ENCODE peak calls at places on chromosome 1, in four cellular contexts. R is endothelial cell, Q is type B pancreatic cell, H is lower leg skin. S is an unnamed sample.

GRCh38 chr1:27122652-27123051 is 32.3 kb downstream of the SLC9A1 start:
- DNase-seq in R (no peak), Q (no peak), H (peak), S (peak)

GRCh38 chr1:231522931-231523642 is 5.4 kb upstream of the TSNAX start:
- DNase-seq in R (no peak), Q (no peak), H (no peak), S (no peak)

GRCh38 chr1:214281902-214282695 is 1.1 kb downstream of the SMYD2 start:
- DNase-seq in R (no peak), Q (no peak), H (peak), S (peak)

GRCh38 chr1:9852410-9853301 is 28.9 kb upstream of the CLSTN1 start:
- DNase-seq in R (no peak), Q (no peak), H (no peak), S (peak)

GRCh38 chr1:50246869-50247268 is 138.1 kb downstream of the ELAVL4 start:
- DNase-seq in R (no peak), Q (no peak), H (no peak), S (no peak)

GRCh38 chr1:108703939-108704338 is 8.8 kb upstream of the FNDC7 start:
- DNase-seq in R (no peak), Q (no peak), H (no peak), S (no peak)

GRCh38 chr1:64038965-64039926 is 164.2 kb upstream of the UBE2U start:
- DNase-seq in R (no peak), Q (no peak), H (peak), S (peak)

GRCh38 chr1:39955547-39956539 is 898 bp downstream of the MFSD2A start:
- DNase-seq in R (no peak), Q (no peak), H (peak), S (peak)

GRCh38 chr1:109272021-109272799 is 10.7 kb downstream of the PSRC1 start:
- DNase-seq in R (peak), Q (peak), H (no peak), S (peak)

GRCh38 chr1:50622259-50622658 is 199.0 kb upstream of the DMRTA2 start:
- DNase-seq in R (no peak), Q (no peak), H (no peak), S (no peak)

GRCh38 chr1:42922687-42923366 is 35.8 kb downstream of the SLC2A1 start:
- DNase-seq in R (peak), Q (no peak), H (no peak), S (peak)

GRCh38 chr1:210938416-210938925 is 195.5 kb downstream of the KCNH1 start:
- DNase-seq in R (no peak), Q (no peak), H (no peak), S (no peak)

GRCh38 chr1:202069670-202070069 is 53.0 kb upstream of the GPR37L1 start:
- DNase-seq in R (no peak), Q (no peak), H (no peak), S (peak)

GRCh38 chr1:25773441-25774125 is 26.4 kb upstream of the SELENON start:
- DNase-seq in R (no peak), Q (no peak), H (no peak), S (peak)

GRCh38 chr1:6603424-6603850 is 768 bp upstream of the KLHL21 start:
- DNase-seq in R (peak), Q (no peak), H (no peak), S (peak)

GRCh38 chr1:68116643-68117235 is 66.3 kb upstream of the DIRAS3 start:
- DNase-seq in R (peak), Q (no peak), H (no peak), S (peak)

GRCh38 chr1:76620371-76620770 is 246.9 kb upstream of the ST6GALNAC5 start:
- DNase-seq in R (no peak), Q (no peak), H (no peak), S (no peak)

GRCh38 chr1:38735651-38736161 is 123.9 kb downstream of the RRAGC start:
- DNase-seq in R (no peak), Q (no peak), H (no peak), S (no peak)

GRCh38 chr1:208243522-208243850 is 698 bp downstream of the PLXNA2 start:
- DNase-seq in R (peak), Q (no peak), H (no peak), S (no peak)

GRCh38 chr1:52585474-52585873 is 16.7 kb upstream of the GPX7 start:
- DNase-seq in R (no peak), Q (no peak), H (no peak), S (no peak)

GRCh38 chr1:209584186-209584776 is 767 bp downstream of the CAMK1G start:
- DNase-seq in R (no peak), Q (no peak), H (no peak), S (no peak)

GRCh38 chr1:47527653-47528272 is 89.9 kb downstream of the FOXD2 start:
- DNase-seq in R (peak), Q (no peak), H (no peak), S (no peak)

GRCh38 chr1:43329995-43330751 is 7.4 kb upstream of the MPL start:
- DNase-seq in R (peak), Q (no peak), H (peak), S (peak)

GRCh38 chr1:115877511-115877910 is 36.6 kb upstream of the NHLH2 start:
- DNase-seq in R (peak), Q (no peak), H (peak), S (no peak)

GRCh38 chr1:17558954-17559617 is 19.6 kb downstream of the ARHGEF10L start:
- DNase-seq in R (no peak), Q (no peak), H (no peak), S (no peak)

GRCh38 chr1:167043752-167044488 is 46.3 kb downstream of the GPA33 start:
- DNase-seq in R (no peak), Q (no peak), H (no peak), S (peak)

GRCh38 chr1:242462867-242463266 is 61.6 kb downstream of the PLD5 start:
- DNase-seq in R (no peak), Q (no peak), H (no peak), S (no peak)

GRCh38 chr1:144101397-144102050 is 129.7 kb upstream of the FAM72C start:
- DNase-seq in R (peak), Q (peak), H (peak), S (peak)

GRCh38 chr1:113250161-113250560 is 140.2 kb upstream of the MAGI3 start:
- DNase-seq in R (no peak), Q (no peak), H (no peak), S (no peak)

GRCh38 chr1:26993237-26994019 is at the start of gene TRNP1:
- DNase-seq in R (peak), Q (no peak), H (no peak), S (peak)

GRCh38 chr1:29504709-29505410 is 268.5 kb downstream of the PTPRU start:
- DNase-seq in R (no peak), Q (no peak), H (no peak), S (no peak)

GRCh38 chr1:184635347-184636155 is 119.1 kb downstream of the EDEM3 start:
- DNase-seq in R (no peak), Q (no peak), H (no peak), S (no peak)

GRCh38 chr1:29120955-29121485 is 2.7 kb downstream of the TMEM200B start:
- DNase-seq in R (peak), Q (peak), H (no peak), S (peak)

GRCh38 chr1:25657121-25657521 is 40.5 kb downstream of the MAN1C1 start:
- DNase-seq in R (peak), Q (peak), H (no peak), S (no peak)

GRCh38 chr1:214451591-214451990 is 99.8 kb downstream of the PTPN14 start:
- DNase-seq in R (no peak), Q (no peak), H (no peak), S (no peak)

GRCh38 chr1:179599623-179600249 is 8.1 kb downstream of the TDRD5 start:
- DNase-seq in R (peak), Q (no peak), H (no peak), S (peak)

GRCh38 chr1:3831689-3832088 is 25.3 kb downstream of the CEP104 start:
- DNase-seq in R (no peak), Q (no peak), H (no peak), S (no peak)

GRCh38 chr1:1355376-1355775 is 3.0 kb downstream of the MXRA8 start:
- DNase-seq in R (peak), Q (no peak), H (no peak), S (peak)

GRCh38 chr1:37879865-37880264 is 20.5 kb upstream of the MTF1 start:
- DNase-seq in R (no peak), Q (no peak), H (no peak), S (no peak)

GRCh38 chr1:193211539-193211938 is 25.1 kb upstream of the B3GALT2 start:
- DNase-seq in R (no peak), Q (no peak), H (no peak), S (no peak)

GRCh38 chr1:59013276-59013927 is 229.6 kb upstream of the JUN start:
- DNase-seq in R (peak), Q (no peak), H (peak), S (no peak)
- TF ChIP-seq CTCF in R (no peak), Q (no peak), H (no peak), S (no peak)

GRCh38 chr1:15328785-15329480 is 80.8 kb upstream of the EFHD2 start:
- DNase-seq in R (no peak), Q (no peak), H (peak), S (no peak)
- TF ChIP-seq CTCF in R (no peak), Q (no peak), H (no peak), S (no peak)

GRCh38 chr1:198595765-198596164 is 43.1 kb upstream of the PTPRC start:
- DNase-seq in R (no peak), Q (no peak), H (no peak), S (no peak)

GRCh38 chr1:198599749-198600148 is 39.1 kb upstream of the PTPRC start:
- DNase-seq in R (no peak), Q (no peak), H (no peak), S (no peak)

GRCh38 chr1:198600906-198601305 is 37.9 kb upstream of the PTPRC start:
- DNase-seq in R (no peak), Q (no peak), H (no peak), S (no peak)

GRCh38 chr1:198597690-198598430 is 41.0 kb upstream of the PTPRC start:
- DNase-seq in R (no peak), Q (no peak), H (no peak), S (no peak)

DNA sequence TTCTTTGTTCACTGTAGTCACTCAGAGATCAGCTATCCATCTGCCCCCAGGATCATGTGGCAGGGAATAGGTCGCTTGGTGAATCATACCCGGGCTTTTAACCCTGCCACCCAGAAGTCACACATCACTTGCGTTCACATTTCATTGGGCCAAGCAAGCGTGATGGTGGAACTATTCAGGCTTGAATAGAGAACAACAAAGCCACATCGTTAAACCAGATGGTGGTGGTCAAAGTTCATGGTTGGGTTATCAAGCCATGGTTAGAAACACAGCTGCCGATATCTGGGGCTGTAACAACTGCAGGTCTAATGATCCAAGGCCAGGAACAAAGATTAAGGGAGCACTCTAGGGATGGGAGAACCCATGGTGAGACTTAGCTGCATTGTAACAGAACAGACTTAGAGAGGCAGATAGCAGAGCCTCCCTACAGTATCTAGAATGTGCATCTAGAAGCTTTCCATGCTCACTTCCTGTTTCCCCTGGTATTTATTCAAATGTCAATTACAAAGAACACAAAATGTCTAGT is 40.0 kb upstream of the PTPRC start:
- DNase-seq in R (no peak), Q (no peak), H (no peak), S (no peak)
- TF ChIP-seq CTCF in R (no peak), Q (no peak), H (no peak), S (no peak)

DNA sequence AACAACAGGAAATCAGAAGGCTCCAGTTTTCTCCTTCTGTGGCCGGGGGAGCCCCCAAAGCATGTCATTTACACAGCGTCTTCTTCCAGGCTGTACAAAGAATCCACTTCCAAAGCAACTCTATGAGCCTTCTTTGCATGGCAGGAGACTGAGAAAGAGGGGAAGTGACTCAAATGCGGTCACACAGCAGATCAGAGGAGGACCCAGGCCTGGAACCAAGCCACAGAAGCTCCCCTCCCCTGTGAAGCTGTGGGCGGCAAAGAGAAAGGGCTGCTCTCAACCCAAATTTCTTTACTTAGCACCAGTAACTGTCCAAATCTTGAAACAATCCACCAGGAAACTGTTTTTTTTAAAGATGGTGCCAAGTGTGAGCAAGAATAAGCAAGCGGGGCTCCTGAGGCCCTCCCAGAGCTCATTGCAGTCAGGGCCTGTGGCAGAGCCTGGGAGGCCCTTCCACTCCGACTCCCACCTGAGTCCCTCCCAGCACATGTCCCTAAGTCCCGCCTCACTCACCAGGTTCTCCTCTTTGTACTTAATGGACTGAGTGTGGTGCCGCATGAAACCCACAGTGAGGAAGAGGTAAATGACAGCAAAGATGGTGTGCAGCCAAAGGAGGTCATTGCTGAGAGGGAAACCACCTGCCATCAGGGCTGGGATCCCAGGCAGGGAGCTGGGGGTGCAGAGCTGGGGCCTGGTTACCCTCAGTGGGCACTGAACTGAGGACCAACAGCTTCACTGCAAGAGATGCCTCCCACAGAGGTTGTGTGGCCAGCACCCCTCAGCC is 15.9 kb downstream of the TMEM63A start:
- DNase-seq in R (no peak), Q (no peak), H (no peak), S (no peak)
- TF ChIP-seq CTCF in R (no peak), Q (no peak), H (no peak), S (no peak)

GRCh38 chr1:225415967-225416745 is 11.7 kb downstream of the LBR start:
- DNase-seq in R (no peak), Q (no peak), H (no peak), S (no peak)

GRCh38 chr1:225422033-225422605 is 5.7 kb downstream of the LBR start:
- DNase-seq in R (peak), Q (no peak), H (no peak), S (no peak)

GRCh38 chr1:225418059-225418458 is 9.8 kb downstream of the LBR start:
- DNase-seq in R (no peak), Q (no peak), H (no peak), S (no peak)

GRCh38 chr1:225415307-225415706 is 12.5 kb downstream of the LBR start:
- DNase-seq in R (no peak), Q (no peak), H (no peak), S (no peak)

DNA sequence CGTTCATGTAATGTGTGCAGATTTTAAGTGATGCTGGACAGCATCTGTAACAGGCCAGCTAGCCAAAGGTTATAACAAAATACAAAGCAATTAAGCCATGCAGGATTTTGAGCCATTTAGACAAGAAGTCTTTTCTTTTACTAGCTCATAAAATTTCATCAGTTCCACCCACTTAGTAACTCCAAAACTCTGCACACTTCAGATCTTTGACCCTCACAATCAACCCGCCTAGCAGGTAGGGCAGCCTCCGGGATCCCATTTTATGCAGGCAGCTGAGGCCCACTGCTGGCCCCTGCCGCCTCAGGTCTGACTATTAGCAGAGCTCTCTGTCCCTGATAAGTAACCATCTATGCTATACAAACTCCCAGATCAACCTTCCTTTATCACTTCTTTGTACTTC is 9.2 kb downstream of the LBR start:
- DNase-seq in R (no peak), Q (no peak), H (no peak), S (no peak)
- TF ChIP-seq CTCF in R (no peak), Q (no peak), H (no peak), S (no peak)

GRCh38 chr1:156796340-156797097 is 20.1 kb downstream of the SH2D2A start:
- DNase-seq in R (no peak), Q (no peak), H (no peak), S (no peak)

GRCh38 chr1:156794506-156795373 is 21.9 kb downstream of the SH2D2A start:
- DNase-seq in R (no peak), Q (no peak), H (no peak), S (no peak)

GRCh38 chr1:156797212-156797871 is 19.3 kb downstream of the SH2D2A start:
- DNase-seq in R (peak), Q (no peak), H (no peak), S (peak)

GRCh38 chr1:156795374-156795733 is 21.3 kb downstream of the SH2D2A start:
- DNase-seq in R (no peak), Q (no peak), H (no peak), S (no peak)

DNA sequence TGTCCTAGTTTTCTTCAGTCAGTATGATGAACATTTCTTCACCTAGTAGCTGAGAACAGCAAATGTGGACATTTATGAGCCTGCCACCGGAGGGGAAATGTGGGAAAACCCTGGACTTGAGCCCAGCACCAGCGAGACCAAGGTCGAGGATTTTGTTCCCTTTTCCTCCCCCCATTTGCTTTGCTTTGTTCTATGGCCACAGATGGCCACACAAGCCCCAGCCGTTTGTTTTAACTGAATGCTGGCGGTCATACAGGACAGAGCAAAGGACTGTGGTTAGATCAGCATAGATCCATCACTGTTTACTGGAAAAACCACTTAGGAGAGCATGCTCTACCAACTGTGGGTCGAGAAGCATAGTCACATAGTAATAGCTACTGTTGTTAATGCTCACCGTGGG is 20.9 kb downstream of the SH2D2A start:
- DNase-seq in R (no peak), Q (no peak), H (no peak), S (no peak)
- TF ChIP-seq CTCF in R (no peak), Q (no peak), H (no peak), S (no peak)

GRCh38 chr1:230068952-230069684 is 2.1 kb downstream of the GALNT2 start:
- DNase-seq in R (no peak), Q (no peak), H (no peak), S (no peak)

GRCh38 chr1:230067441-230067870 is 418 bp downstream of the GALNT2 start:
- DNase-seq in R (no peak), Q (no peak), H (no peak), S (no peak)

GRCh38 chr1:230066466-230067404 is at the start of gene GALNT2:
- DNase-seq in R (peak), Q (peak), H (peak), S (peak)

GRCh38 chr1:230069813-230070212 is 2.8 kb downstream of the GALNT2 start:
- DNase-seq in R (no peak), Q (no peak), H (no peak), S (no peak)

DNA sequence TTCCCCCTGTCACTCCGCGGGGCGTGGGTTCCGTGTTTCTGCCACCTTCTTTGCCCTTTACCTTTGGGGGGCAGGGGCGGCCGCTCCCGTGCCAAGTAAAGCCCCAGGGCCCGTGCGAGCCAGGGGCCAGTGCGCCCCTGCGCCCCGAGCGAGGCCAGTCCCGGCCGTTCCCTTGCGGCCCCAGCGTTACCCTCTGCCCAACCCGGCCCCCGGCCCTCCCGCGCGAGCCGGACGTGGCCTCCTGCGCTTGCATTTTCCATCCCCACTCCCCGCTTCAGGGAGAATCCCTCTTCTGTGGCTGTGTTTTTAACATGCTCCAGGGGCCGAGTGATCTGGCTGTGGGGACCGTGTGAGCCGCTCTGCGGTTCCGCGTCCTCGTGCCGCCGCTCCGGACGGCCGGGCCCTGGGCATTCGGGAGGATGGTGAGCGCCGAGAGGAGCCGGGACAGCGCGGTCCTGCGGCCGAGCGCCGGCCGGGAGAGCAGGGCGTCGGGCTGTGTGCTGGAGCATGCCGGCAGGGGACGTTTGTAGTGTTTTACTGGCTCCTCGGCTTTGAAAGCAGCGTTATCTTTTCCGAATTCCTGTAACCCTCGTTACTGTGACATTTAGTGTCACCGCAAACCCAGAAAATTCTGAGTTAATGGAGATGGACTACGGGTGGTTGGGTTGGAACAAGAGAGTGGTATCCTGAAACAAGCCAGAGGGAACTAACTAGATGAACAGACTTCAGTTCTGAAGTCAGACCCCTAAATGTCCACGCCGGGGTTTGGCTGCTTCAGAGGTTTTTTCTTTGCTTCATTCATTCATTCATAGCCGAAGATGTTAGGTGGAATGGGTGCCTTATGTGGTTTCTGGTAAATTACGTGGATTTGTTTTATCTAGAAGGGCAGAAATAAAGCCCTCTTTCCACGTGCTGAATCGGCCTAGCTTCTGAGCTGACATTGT is 1.1 kb downstream of the GALNT2 start:
- DNase-seq in R (peak), Q (no peak), H (no peak), S (peak)
- TF ChIP-seq CTCF in R (no peak), Q (no peak), H (no peak), S (peak)

S was measured in BE2C.